ENCODE peak calls at places on chromosomes 11 and 22, in ten cellular contexts. K is lower leg skin; J is PC-9; P is naive thymus-derived CD8-positive, alpha-beta T cell; D is activated CD4-positive, alpha-beta T cell treated with anti-CD3 and anti-CD28 coated beads, Interleukin-2, amount 50 U/mL, for 24 hours; U is T-helper 2 cell; C is SJSA1; Z is kidney glomerular epithelial cell; A is caudate nucleus; F is myocyte. O is an unnamed sample.

GRCh38 chr11:84963240-84963639 is 663.9 kb downstream of the DLG2 start:
- DNase-seq in K (no peak), J (no peak), P (no peak), D (no peak), U (no peak), C (no peak), Z (no peak), A (no peak), F (no peak), O (no peak)

GRCh38 chr11:63560506-63561179 is 2.5 kb downstream of the PLAAT2 start:
- DNase-seq in K (peak), J (peak), P (peak), D (no peak), U (no peak), C (no peak), Z (no peak), A (no peak), F (peak), O (no peak)

GRCh38 chr11:78189851-78190250 is 1.1 kb downstream of the USP35 start:
- DNase-seq in K (no peak), J (no peak), P (no peak), D (no peak), U (no peak), C (no peak), Z (no peak), A (no peak), F (no peak), O (no peak)

GRCh38 chr11:62905286-62905685 is 15.9 kb downstream of the CHRM1 start:
- DNase-seq in K (no peak), J (no peak), P (no peak), D (no peak), U (no peak), C (no peak), Z (no peak), A (no peak), F (no peak), O (no peak)

GRCh38 chr11:113991718-113992458 is 17.0 kb downstream of the HTR3A start:
- DNase-seq in K (no peak), J (no peak), P (no peak), D (no peak), U (no peak), C (no peak), Z (no peak), A (no peak), F (no peak), O (no peak)

GRCh38 chr11:130634981-130635473 is 186.6 kb downstream of the ADAMTS15 start:
- DNase-seq in K (no peak), J (peak), P (no peak), D (no peak), U (no peak), C (no peak), Z (peak), A (no peak), F (peak), O (no peak)

GRCh38 chr11:1826552-1827094 is 8.2 kb upstream of the SYT8 start:
- DNase-seq in K (peak), J (peak), P (no peak), D (no peak), U (no peak), C (peak), Z (no peak), A (no peak), F (peak), O (no peak)

GRCh38 chr11:8096575-8096974 is 15.6 kb downstream of the TUB start:
- DNase-seq in K (no peak), J (no peak), P (no peak), D (no peak), U (no peak), C (no peak), Z (no peak), A (no peak), F (no peak), O (no peak)

GRCh38 chr22:42725606-42726355 is 5.1 kb upstream of the A4GALT start:
- DNase-seq in K (no peak), J (no peak), P (no peak), D (no peak), U (no peak), C (no peak), Z (no peak), A (no peak), F (no peak), O (no peak)

GRCh38 chr11:102559839-102560238 is 29.3 kb upstream of the MMP7 start:
- DNase-seq in K (no peak), J (no peak), P (no peak), D (no peak), U (no peak), C (no peak), Z (no peak), A (no peak), F (no peak), O (no peak)

GRCh38 chr11:86818466-86819282 is 18.3 kb downstream of the PRSS23 start:
- DNase-seq in K (no peak), J (no peak), P (no peak), D (peak), U (no peak), C (peak), Z (peak), A (no peak), F (peak), O (no peak)

GRCh38 chr11:95132956-95133355 is 43.3 kb downstream of the ENDOD1 start:
- DNase-seq in K (no peak), J (peak), P (no peak), D (no peak), U (no peak), C (no peak), Z (no peak), A (no peak), F (peak), O (no peak)

GRCh38 chr22:21042978-21043855 is 2.5 kb upstream of the LRRC74B start:
- DNase-seq in K (no peak), J (peak), P (no peak), D (no peak), U (no peak), C (no peak), Z (no peak), A (no peak), F (no peak), O (no peak)

GRCh38 chr22:27476729-27477128 is 324.8 kb downstream of the MN1 start:
- DNase-seq in K (no peak), J (peak), P (no peak), D (no peak), U (no peak), C (peak), Z (peak), A (no peak), F (peak), O (no peak)

GRCh38 chr11:85718991-85719807 is 33.2 kb upstream of the CCDC89 start:
- DNase-seq in K (peak), J (peak), P (no peak), D (no peak), U (no peak), C (peak), Z (peak), A (peak), F (peak), O (no peak)

GRCh38 chr11:97345031-97345430 is 955.2 kb downstream of the JRKL start:
- DNase-seq in K (no peak), J (no peak), P (no peak), D (no peak), U (no peak), C (no peak), Z (no peak), A (no peak), F (no peak), O (no peak)

GRCh38 chr11:73800407-73800806 is 12.7 kb downstream of the MRPL48 start:
- DNase-seq in K (no peak), J (no peak), P (no peak), D (no peak), U (no peak), C (no peak), Z (no peak), A (no peak), F (no peak), O (no peak)

GRCh38 chr11:41201156-41201555 is 258.3 kb downstream of the LRRC4C start:
- DNase-seq in K (no peak), J (peak), P (no peak), D (no peak), U (no peak), C (peak), Z (peak), A (no peak), F (no peak), O (no peak)

GRCh38 chr11:3795131-3796092 is 1.9 kb downstream of the NUP98 start:
- DNase-seq in K (no peak), J (no peak), P (no peak), D (no peak), U (no peak), C (no peak), Z (no peak), A (no peak), F (no peak), O (no peak)

GRCh38 chr11:86274503-86274902 is 27.5 kb upstream of the HIKESHI start:
- DNase-seq in K (no peak), J (no peak), P (no peak), D (no peak), U (no peak), C (no peak), Z (no peak), A (no peak), F (no peak), O (no peak)

GRCh38 chr11:30566482-30566881 is 19.7 kb downstream of the MPPED2 start:
- DNase-seq in K (no peak), J (no peak), P (no peak), D (no peak), U (no peak), C (no peak), Z (no peak), A (no peak), F (no peak), O (no peak)

GRCh38 chr11:4154503-4154902 is 59.9 kb downstream of the RRM1 start:
- DNase-seq in K (no peak), J (no peak), P (no peak), D (no peak), U (no peak), C (no peak), Z (no peak), A (no peak), F (no peak), O (no peak)

GRCh38 chr11:21814169-21814568 is 378.7 kb upstream of the ANO5 start:
- DNase-seq in K (no peak), J (no peak), P (no peak), D (no peak), U (no peak), C (no peak), Z (no peak), A (no peak), F (no peak), O (no peak)

GRCh38 chr11:119474682-119475596 is 52.0 kb upstream of the THY1 start:
- DNase-seq in K (peak), J (peak), P (peak), D (peak), U (peak), C (peak), Z (peak), A (peak), F (peak), O (no peak)

GRCh38 chr22:21796863-21797262 is 61.3 kb upstream of the YPEL1 start:
- DNase-seq in K (peak), J (no peak), P (no peak), D (no peak), U (no peak), C (no peak), Z (no peak), A (no peak), F (peak), O (no peak)

GRCh38 chr11:62855571-62856332 is 16.4 kb upstream of the WDR74 start:
- DNase-seq in K (peak), J (peak), P (peak), D (peak), U (peak), C (peak), Z (peak), A (peak), F (peak), O (peak)

GRCh38 chr11:129992161-129992944 is 10.3 kb downstream of the PRDM10 start:
- DNase-seq in K (peak), J (peak), P (peak), D (peak), U (peak), C (no peak), Z (peak), A (no peak), F (peak), O (peak)

GRCh38 chr11:18384157-18384641 is 10.2 kb upstream of the LDHA start:
- DNase-seq in K (peak), J (peak), P (no peak), D (no peak), U (no peak), C (peak), Z (peak), A (no peak), F (no peak), O (no peak)

GRCh38 chr11:108743851-108744250 is 79.0 kb downstream of the DDX10 start:
- DNase-seq in K (no peak), J (no peak), P (no peak), D (no peak), U (no peak), C (no peak), Z (no peak), A (no peak), F (no peak), O (no peak)

GRCh38 chr11:84804026-84804425 is 823.1 kb downstream of the DLG2 start:
- DNase-seq in K (no peak), J (no peak), P (no peak), D (no peak), U (no peak), C (no peak), Z (no peak), A (no peak), F (no peak), O (no peak)

O was measured in T-helper 22 cell.